ENCODE peak calls at places on chromosomes 1 and 21, in four cellular contexts. U is adipocyte; C is HepG2; B is naive thymus-derived CD4-positive, alpha-beta T cell. Q is an unnamed sample.

GRCh38 chr1:247857069-247857985 is at the start of gene TRIM58:
- DNase-seq in U (no peak), C (no peak), B (no peak), Q (peak; percentile 15)

GRCh38 chr1:20604678-20605077 is 15.8 kb downstream of the CDA start:
- DNase-seq in U (no peak), C (no peak), B (no peak), Q (no peak)

GRCh38 chr1:209389258-209389657 is 194.3 kb upstream of the CAMK1G start:
- DNase-seq in U (peak; percentile 53), C (no peak), B (no peak), Q (no peak)

GRCh38 chr1:910311-910880 is 13.3 kb upstream of the SAMD11 start:
- DNase-seq in U (no peak), C (no peak), B (no peak), Q (peak; percentile 19)

GRCh38 chr1:107432108-107432507 is 291.3 kb downstream of the NTNG1 start:
- DNase-seq in U (no peak), C (no peak), B (no peak), Q (no peak)

GRCh38 chr1:98364544-98364943 is 297.0 kb upstream of the SNX7 start:
- DNase-seq in U (no peak), C (no peak), B (no peak), Q (no peak)

GRCh38 chr1:179881642-179882252 is 338 bp upstream of the TOR1AIP1 start:
- DNase-seq in U (peak; percentile 92), C (peak; percentile 70), B (no peak), Q (peak; percentile 93)

GRCh38 chr21:37082856-37083611 is 10.0 kb downstream of the TTC3 start:
- DNase-seq in U (no peak), C (peak; percentile 89), B (no peak), Q (no peak)

GRCh38 chr1:27144920-27145661 is 9.8 kb downstream of the SLC9A1 start:
- DNase-seq in U (peak; percentile 72), C (no peak), B (no peak), Q (peak; percentile 33)

GRCh38 chr1:242811092-242811840 is 286.8 kb upstream of the PLD5 start:
- DNase-seq in U (no peak), C (no peak), B (no peak), Q (no peak)

GRCh38 chr1:175434268-175434860 is 241.8 kb upstream of the KIAA0040 start:
- DNase-seq in U (no peak), C (no peak), B (no peak), Q (no peak)

GRCh38 chr1:81670286-81670685 is 130.4 kb upstream of the ADGRL2 start:
- DNase-seq in U (peak; percentile 77), C (no peak), B (no peak), Q (peak; percentile 35)

GRCh38 chr1:231059566-231060193 is 19.6 kb upstream of the FAM89A start:
- DNase-seq in U (peak; percentile 30), C (no peak), B (no peak), Q (no peak)

GRCh38 chr1:178341218-178341956 is 155.4 kb downstream of the CLEC20A start:
- DNase-seq in U (peak; percentile 96), C (no peak), B (no peak), Q (peak; percentile 19)

GRCh38 chr1:23475134-23475628 is 8.8 kb downstream of the ASAP3 start:
- DNase-seq in U (peak; percentile 88), C (no peak), B (no peak), Q (peak; percentile 52)

GRCh38 chr1:152836881-152837280 is 5.8 kb upstream of the LCE6A start:
- DNase-seq in U (no peak), C (no peak), B (no peak), Q (no peak)

GRCh38 chr1:41913025-41913424 is 5.7 kb downstream of the HIVEP3 start:
- DNase-seq in U (no peak), C (no peak), B (no peak), Q (no peak)

GRCh38 chr1:212699839-212700596 is at the start of gene BATF3:
- DNase-seq in U (peak; percentile 76), C (no peak), B (peak; percentile 68), Q (peak; percentile 43)

GRCh38 chr1:42423621-42424200 is 32.1 kb downstream of the ZMYND12 start:
- DNase-seq in U (no peak), C (no peak), B (no peak), Q (no peak)

GRCh38 chr1:165842363-165843129 is 15.1 kb downstream of the UCK2 start:
- DNase-seq in U (peak; percentile 44), C (no peak), B (no peak), Q (no peak)

GRCh38 chr1:205979301-205979700 is 23.9 kb downstream of the RAB7B start:
- DNase-seq in U (no peak), C (no peak), B (no peak), Q (no peak)

GRCh38 chr1:109392788-109393580 is 4.7 kb downstream of the SORT1 start:
- DNase-seq in U (peak; percentile 75), C (peak; percentile 98), B (no peak), Q (peak; percentile 40)

GRCh38 chr1:32066489-32066873 is 6.3 kb upstream of the TMEM39B start:
- DNase-seq in U (peak; percentile 72), C (no peak), B (no peak), Q (no peak)

GRCh38 chr1:98044766-98045165 is 123.9 kb upstream of the DPYD start:
- DNase-seq in U (no peak), C (no peak), B (no peak), Q (no peak)

GRCh38 chr1:222240536-222241181 is 307.2 kb downstream of the HHIPL2 start:
- DNase-seq in U (peak; percentile 56), C (no peak), B (no peak), Q (no peak)

GRCh38 chr1:81701071-81701470 is 99.7 kb upstream of the ADGRL2 start:
- DNase-seq in U (no peak), C (no peak), B (no peak), Q (no peak)

GRCh38 chr1:202698276-202698675 is 12.0 kb downstream of the SYT2 start:
- DNase-seq in U (no peak), C (no peak), B (no peak), Q (no peak)

GRCh38 chr1:40630488-40631223 is 34.8 kb downstream of the RIMS3 start:
- DNase-seq in U (peak; percentile 8), C (peak; percentile 41), B (no peak), Q (no peak)

GRCh38 chr21:41709965-41710822 is 56.7 kb downstream of the RIPK4 start:
- DNase-seq in U (no peak), C (no peak), B (no peak), Q (no peak)

GRCh38 chr1:102186541-102186940 is 189.8 kb upstream of the OLFM3 start:
- DNase-seq in U (peak; percentile 14), C (no peak), B (no peak), Q (no peak)

GRCh38 chr1:157490337-157491165 is 61.8 kb downstream of the FCRL5 start:
- DNase-seq in U (peak; percentile 71), C (peak; percentile 43), B (no peak), Q (peak; percentile 62)

GRCh38 chr1:214400136-214400535 is 119.2 kb downstream of the SMYD2 start:
- DNase-seq in U (no peak), C (no peak), B (no peak), Q (no peak)

GRCh38 chr21:46145840-46146691 is 9.3 kb downstream of the FTCD start:
- DNase-seq in U (no peak), C (no peak), B (no peak), Q (peak; percentile 15)

GRCh38 chr1:212247179-212247721 is 38.0 kb upstream of the PPP2R5A start:
- DNase-seq in U (peak; percentile 82), C (peak; percentile 63), B (no peak), Q (no peak)

GRCh38 chr1:66944330-66945274 is 19.8 kb downstream of the MIER1 start:
- DNase-seq in U (peak; percentile 79), C (peak; percentile 79), B (no peak), Q (peak; percentile 70)

GRCh38 chr1:23980725-23981063 is 567 bp upstream of the SRSF10 start:
- DNase-seq in U (peak; percentile 41), C (no peak), B (peak; percentile 31), Q (peak; percentile 32)

GRCh38 chr1:161131721-161132409 is 602 bp downstream of the DEDD start:
- DNase-seq in U (peak; percentile 67), C (no peak), B (peak; percentile 33), Q (no peak)

GRCh38 chr21:34192646-34193285 is 119.4 kb downstream of the MRPS6 start:
- DNase-seq in U (no peak), C (no peak), B (peak; percentile 14), Q (no peak)

GRCh38 chr21:44932366-44933181 is 7.3 kb upstream of the SLX9 start:
- DNase-seq in U (peak; percentile 56), C (no peak), B (peak; percentile 49), Q (no peak)

GRCh38 chr1:47441450-47442106 is 3.7 kb downstream of the FOXD2 start:
- DNase-seq in U (no peak), C (no peak), B (no peak), Q (no peak)
- H3K27me3 ChIP-seq in U (peaks cover 62% of the 10 kb centered on the region), C (peaks cover 11% of the 10 kb centered on the region), B (peaks cover 40% of the 10 kb centered on the region), Q (peaks cover 15% of the 10 kb centered on the region)

GRCh38 chr1:11026903-11027302 is 14.4 kb downstream of the TARDBP start:
- DNase-seq in U (no peak), C (no peak), B (no peak), Q (no peak)

GRCh38 chr1:11025618-11026017 is 13.2 kb downstream of the TARDBP start:
- DNase-seq in U (no peak), C (no peak), B (no peak), Q (no peak)

GRCh38 chr1:11026052-11026451 is 13.6 kb downstream of the TARDBP start:
- DNase-seq in U (no peak), C (no peak), B (no peak), Q (no peak)

GRCh38 chr1:11027316-11027715 is 14.9 kb downstream of the TARDBP start:
- DNase-seq in U (no peak), C (no peak), B (no peak), Q (no peak)

GRCh38 chr1:11028018-11028417 is 15.6 kb downstream of the TARDBP start:
- DNase-seq in U (no peak), C (no peak), B (no peak), Q (no peak)
- H3K27me3 ChIP-seq in U (no peaks in the 10 kb centered on the region), C (no peaks in the 10 kb centered on the region), B (no peaks in the 10 kb centered on the region), Q (no peaks in the 10 kb centered on the region)

GRCh38 chr1:3158329-3158728 is 89.3 kb downstream of the PRDM16 start:
- DNase-seq in U (no peak), C (no peak), B (no peak), Q (no peak)
- H3K27me3 ChIP-seq in U (peaks cover 28% of the 10 kb centered on the region), C (no peaks in the 10 kb centered on the region), B (no peaks in the 10 kb centered on the region), Q (no peaks in the 10 kb centered on the region)

GRCh38 chr1:29240400-29240837 is 4.1 kb downstream of the PTPRU start:
- DNase-seq in U (no peak), C (no peak), B (no peak), Q (no peak)

GRCh38 chr1:29238601-29238964 is 2.3 kb downstream of the PTPRU start:
- DNase-seq in U (peak; percentile 34), C (peak; percentile 25), B (no peak), Q (no peak)

GRCh38 chr1:29237906-29238600 is 1.7 kb downstream of the PTPRU start:
- DNase-seq in U (peak; percentile 68), C (peak; percentile 34), B (no peak), Q (peak; percentile 41)

GRCh38 chr1:29240986-29241385 is 4.7 kb downstream of the PTPRU start:
- DNase-seq in U (no peak), C (no peak), B (no peak), Q (no peak)

DNA sequence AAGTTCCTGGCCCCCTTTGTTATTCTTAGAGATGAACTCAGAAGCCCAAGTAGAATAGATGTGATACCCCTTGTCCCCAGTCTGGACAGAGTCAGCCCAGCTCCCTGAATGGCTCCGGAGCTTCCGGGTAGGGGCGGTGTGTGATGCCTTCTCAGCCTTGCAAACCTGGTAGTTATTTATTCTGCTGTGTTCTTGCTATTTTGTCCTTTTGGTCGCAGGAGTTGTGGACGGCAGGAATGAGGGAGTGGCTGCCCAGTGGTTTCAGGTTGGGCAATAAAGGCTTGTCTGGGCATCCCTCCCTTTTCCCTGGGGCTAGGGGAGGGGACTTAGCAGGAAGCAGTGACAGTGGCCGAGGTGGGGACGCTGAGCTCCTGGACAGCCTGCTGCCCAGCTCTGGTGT is 2.8 kb downstream of the PTPRU start:
- DNase-seq in U (peak; percentile 80), C (peak; percentile 86), B (no peak), Q (no peak)
- H3K27me3 ChIP-seq in U (no peaks in the 10 kb centered on the region), C (no peaks in the 10 kb centered on the region), B (peaks cover 14% of the 10 kb centered on the region), Q (no peaks in the 10 kb centered on the region)

Q was measured in uterus.